ENCODE peak calls at places on chromosomes 4 and X, in four cellular contexts. O, P, Z and F are unnamed samples.

GRCh38 chrX:56310581-56310980 is 78.4 kb downstream of the KLF8 start:
- DNase-seq in O (no peak), P (no peak), Z (no peak), F (no peak)

GRCh38 chrX:139642241-139642927 is 65.6 kb downstream of the MCF2 start:
- DNase-seq in O (no peak), P (no peak), Z (no peak), F (no peak)

GRCh38 chr4:162841769-162842168 is 324.9 kb downstream of the NAF1 start:
- DNase-seq in O (no peak), P (no peak), Z (no peak), F (no peak)

GRCh38 chr4:24794916-24795665 is at the start of gene SOD3:
- DNase-seq in O (peak), P (no peak), Z (peak), F (peak)

GRCh38 chr4:1246901-1247810 is 1.8 kb downstream of the CTBP1 start:
- DNase-seq in O (no peak), P (no peak), Z (peak), F (peak)

GRCh38 chr4:74230902-74231499 is 73.1 kb downstream of the MTHFD2L start:
- DNase-seq in O (no peak), P (no peak), Z (no peak), F (no peak)

GRCh38 chr4:43394976-43395375 is 502.5 kb downstream of the GRXCR1 start:
- DNase-seq in O (no peak), P (no peak), Z (no peak), F (no peak)

GRCh38 chr4:173585876-173586572 is 56.0 kb upstream of the HAND2 start:
- DNase-seq in O (no peak), P (no peak), Z (peak), F (no peak)

GRCh38 chr4:7683126-7683703 is 248.5 kb upstream of the PSAPL1 start:
- DNase-seq in O (no peak), P (no peak), Z (no peak), F (no peak)

GRCh38 chr4:7041851-7042696 is 1.1 kb upstream of the TADA2B start:
- DNase-seq in O (no peak), P (no peak), Z (peak), F (no peak)

GRCh38 chrX:70755850-70756249 is 152.7 kb downstream of the TEX11 start:
- DNase-seq in O (no peak), P (no peak), Z (no peak), F (peak)

GRCh38 chr4:2269206-2269531 is 7.3 kb upstream of the MXD4 start:
- DNase-seq in O (no peak), P (no peak), Z (no peak), F (peak)

GRCh38 chrX:53186363-53186762 is 38.6 kb downstream of the KDM5C start:
- DNase-seq in O (no peak), P (no peak), Z (no peak), F (no peak)

GRCh38 chrX:19888419-19888879 is 1.0 kb upstream of the SH3KBP1 start:
- DNase-seq in O (peak), P (no peak), Z (peak), F (no peak)

GRCh38 chrX:28590394-28590793 is 3.1 kb downstream of the IL1RAPL1 start:
- DNase-seq in O (no peak), P (no peak), Z (no peak), F (no peak)

GRCh38 chr4:29708473-29708872 is 1011.7 kb upstream of the PCDH7 start:
- DNase-seq in O (no peak), P (no peak), Z (no peak), F (no peak)

GRCh38 chr4:149291463-149291862 is 524.2 kb downstream of the IQCM start:
- DNase-seq in O (no peak), P (no peak), Z (no peak), F (no peak)

GRCh38 chr4:70838400-70838971 is 1.2 kb downstream of the GRSF1 start:
- DNase-seq in O (no peak), P (no peak), Z (no peak), F (no peak)

GRCh38 chr4:54100607-54101189 is 735 bp downstream of the GSX2 start:
- DNase-seq in O (no peak), P (no peak), Z (no peak), F (no peak)

GRCh38 chrX:116173006-116173405 is 2.5 kb downstream of the AGTR2 start:
- DNase-seq in O (no peak), P (no peak), Z (no peak), F (no peak)

GRCh38 chrX:153733651-153734240 is 9.1 kb downstream of the ABCD1 start:
- DNase-seq in O (no peak), P (no peak), Z (no peak), F (no peak)

GRCh38 chrX:133670394-133670793 is 255.1 kb upstream of the GPC4 start:
- DNase-seq in O (no peak), P (peak), Z (peak), F (no peak)

GRCh38 chrX:150856785-150857184 is 41.7 kb downstream of the CD99L2 start:
- DNase-seq in O (no peak), P (no peak), Z (no peak), F (no peak)

GRCh38 chrX:78997870-78998558 is 52.8 kb downstream of the P2RY10 start:
- DNase-seq in O (no peak), P (no peak), Z (no peak), F (no peak)

GRCh38 chr4:15740764-15741404 is 37.2 kb upstream of the CD38 start:
- DNase-seq in O (peak), P (no peak), Z (no peak), F (no peak)

GRCh38 chrX:7024850-7025249 is 122.7 kb upstream of the STS start:
- DNase-seq in O (no peak), P (no peak), Z (no peak), F (no peak)

GRCh38 chr4:146273204-146273901 is 59.0 kb downstream of the REELD1 start:
- DNase-seq in O (no peak), P (peak), Z (no peak), F (no peak)

GRCh38 chrX:48505481-48505880 is 3.3 kb upstream of the PORCN start:
- DNase-seq in O (peak), P (no peak), Z (no peak), F (no peak)

GRCh38 chr4:153905231-153905630 is 116.3 kb upstream of the SFRP2 start:
- DNase-seq in O (no peak), P (no peak), Z (no peak), F (no peak)

GRCh38 chr4:45987858-45988257 is 136.0 kb downstream of the GABRG1 start:
- DNase-seq in O (no peak), P (no peak), Z (no peak), F (no peak)

GRCh38 chrX:133364201-133364600 is 51.1 kb downstream of the GPC4 start:
- DNase-seq in O (no peak), P (no peak), Z (no peak), F (no peak)

GRCh38 chrX:133637765-133638164 is 222.5 kb upstream of the GPC4 start:
- DNase-seq in O (no peak), P (no peak), Z (no peak), F (no peak)

GRCh38 chr4:142443469-142443868 is 402.6 kb downstream of the INPP4B start:
- DNase-seq in O (no peak), P (no peak), Z (no peak), F (no peak)

GRCh38 chrX:132958086-132958703 is at the start of gene HS6ST2:
- DNase-seq in O (no peak), P (no peak), Z (no peak), F (no peak)

GRCh38 chrX:104568304-104568915 is 2.4 kb downstream of the IL1RAPL2 start:
- DNase-seq in O (no peak), P (no peak), Z (no peak), F (peak)

GRCh38 chr4:32117696-32118095 is 1397.5 kb downstream of the PCDH7 start:
- DNase-seq in O (no peak), P (no peak), Z (no peak), F (no peak)

GRCh38 chrX:54933150-54933826 is 12.7 kb downstream of the TRO start:
- DNase-seq in O (no peak), P (no peak), Z (no peak), F (no peak)
- TF ChIP-seq HDAC6 in O (no peak), P (no peak), Z (no peak), F (no peak)

GRCh38 chr4:112523008-112523440 is 7.0 kb upstream of the NEUROG2 start:
- DNase-seq in O (no peak), P (no peak), Z (peak), F (peak)

GRCh38 chr4:112519689-112520597 is 4.0 kb upstream of the NEUROG2 start:
- DNase-seq in O (no peak), P (no peak), Z (no peak), F (peak)

GRCh38 chr4:112520598-112521122 is 4.7 kb upstream of the NEUROG2 start:
- DNase-seq in O (no peak), P (no peak), Z (no peak), F (no peak)

GRCh38 chr4:112522389-112522788 is 6.4 kb upstream of the NEUROG2 start:
- DNase-seq in O (no peak), P (no peak), Z (no peak), F (no peak)

DNA sequence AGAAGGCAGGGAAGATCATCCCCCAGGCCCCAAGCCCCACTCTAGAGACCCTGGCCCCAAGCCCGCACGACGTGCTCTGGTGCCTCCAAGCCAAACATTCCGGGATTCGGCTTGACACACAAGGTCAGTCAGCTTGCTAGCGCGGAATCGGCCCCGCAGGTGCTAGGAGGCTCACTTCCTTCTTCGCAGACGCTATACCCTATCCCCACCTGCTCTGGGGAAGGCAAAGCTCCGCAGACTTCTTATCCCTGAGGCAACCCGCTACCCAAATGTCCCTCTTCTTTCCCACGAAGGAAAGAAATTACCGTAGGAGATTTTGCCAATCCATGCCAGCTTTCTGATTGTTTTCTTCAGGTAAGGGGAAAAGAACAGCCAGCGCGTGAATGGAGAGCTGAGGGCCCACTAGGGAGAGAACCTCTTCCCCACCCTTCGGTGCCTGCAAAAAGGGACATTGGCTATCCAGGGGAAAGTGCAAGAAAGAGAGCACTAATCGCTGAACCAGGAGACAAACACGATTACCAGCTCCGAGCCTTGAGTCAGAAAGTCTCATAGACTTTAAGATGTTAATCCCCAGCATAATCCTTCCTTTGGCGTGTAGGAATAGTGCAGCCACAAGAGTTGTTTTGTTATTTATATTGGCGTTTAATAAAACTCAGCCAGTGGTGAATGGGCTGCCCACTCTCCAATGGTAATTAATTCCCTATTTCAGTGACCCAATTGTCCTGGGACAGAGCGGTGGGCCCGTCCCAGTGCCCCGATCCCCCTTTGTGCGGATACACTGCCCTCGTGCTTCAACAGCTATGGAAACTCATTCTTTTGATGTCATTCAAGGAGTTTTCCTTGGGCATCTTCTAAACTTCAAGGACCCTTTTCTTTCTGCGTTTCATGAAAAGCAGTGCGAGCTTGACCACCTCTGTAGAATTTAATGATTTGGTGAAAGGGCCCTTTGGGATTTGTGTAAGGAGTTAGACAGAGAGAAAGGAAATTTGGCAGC is 5.4 kb upstream of the NEUROG2 start:
- DNase-seq in O (no peak), P (no peak), Z (no peak), F (no peak)
- TF ChIP-seq HDAC6 in O (no peak), P (no peak), Z (no peak), F (no peak)

DNA sequence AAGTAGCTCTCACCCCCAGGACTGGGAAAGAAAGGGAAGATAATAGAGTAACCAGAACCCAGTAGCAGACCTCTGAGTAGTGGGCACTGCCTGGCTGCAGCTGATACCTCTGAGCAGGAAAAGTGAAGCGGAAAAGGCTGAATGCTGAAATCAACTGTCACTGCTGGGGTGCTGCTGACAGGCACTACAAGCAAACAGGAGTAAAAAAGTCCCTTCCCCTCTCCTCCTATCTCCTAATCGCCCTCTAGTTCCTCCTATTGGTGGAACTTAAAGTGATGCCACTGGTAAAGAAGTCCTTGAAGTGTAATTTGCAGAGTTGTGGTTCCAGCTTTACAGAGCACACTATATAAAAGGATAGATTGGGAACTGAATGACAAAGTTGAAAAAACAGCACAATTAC is 32.8 kb upstream of the GLRB start:
- DNase-seq in O (peak), P (no peak), Z (no peak), F (peak)
- TF ChIP-seq HDAC6 in O (no peak), P (no peak), Z (no peak), F (no peak)

GRCh38 chr4:79211490-79211889 is 114.4 kb downstream of the NAA11 start:
- DNase-seq in O (no peak), P (no peak), Z (no peak), F (no peak)
- TF ChIP-seq HDAC6 in O (no peak), P (no peak), Z (no peak), F (no peak)

GRCh38 chrX:47218920-47219815 is 687 bp downstream of the CDK16 start:
- DNase-seq in O (no peak), P (no peak), Z (peak), F (no peak)
- TF ChIP-seq HDAC6 in O (no peak), P (no peak), Z (no peak), F (no peak)

GRCh38 chr4:37780444-37781133 is 45.9 kb upstream of the PGM2 start:
- DNase-seq in O (peak), P (no peak), Z (no peak), F (no peak)
- TF ChIP-seq HDAC6 in O (no peak), P (no peak), Z (no peak), F (no peak)

GRCh38 chr4:89203902-89204301 is 92.6 kb downstream of the TIGD2 start:
- DNase-seq in O (no peak), P (no peak), Z (no peak), F (no peak)

GRCh38 chr4:89204624-89205023 is 93.3 kb downstream of the TIGD2 start:
- DNase-seq in O (no peak), P (no peak), Z (no peak), F (no peak)
- TF ChIP-seq HDAC6 in O (no peak), P (no peak), Z (no peak), F (no peak)